ENCODE peak calls at places on chromosomes 13 and 19, in seven cellular contexts. X, L, K, J, V, I and Q are unnamed samples.
A peak's percentile ranks its signal among the peaks of the same experiment; 100 is the strongest.

GRCh38 chr13:64239372-64239771 is 2823.7 kb upstream of the PCDH20 start:
- DNase-seq in K (peak; percentile 75), I (peak; percentile 71), J (no peak), L (no peak), X (no peak), V (no peak), Q (no peak)

GRCh38 chr13:45242070-45242469 is 41.2 kb upstream of the KCTD4 start:
- DNase-seq in V (no peak), J (no peak), K (peak; percentile 64), I (peak; percentile 65), L (no peak), X (no peak), Q (no peak)

GRCh38 chr19:30664358-30665058 is 292.3 kb downstream of the ZNF536 start:
- DNase-seq in I (no peak), X (no peak), V (peak; percentile 52), L (no peak), K (peak; percentile 6), J (no peak), Q (peak; percentile 15)

GRCh38 chr13:59269476-59269875 is 894.3 kb downstream of the DIAPH3 start:
- DNase-seq in V (no peak), I (peak; percentile 89), X (no peak), J (no peak), L (no peak), K (peak; percentile 36), Q (no peak)

GRCh38 chr19:6501740-6502648 is at the start of gene TUBB4A:
- DNase-seq in J (peak; percentile 75), L (peak; percentile 74), V (no peak), X (no peak), K (no peak), I (no peak), Q (no peak)

GRCh38 chr13:87671031-87671823 is at the start of gene SLITRK5:
- DNase-seq in X (peak; percentile 89), J (peak; percentile 73), V (peak; percentile 64), L (peak; percentile 64), K (peak; percentile 5), I (peak; percentile 53), Q (peak; percentile 73)

GRCh38 chr19:17296278-17296677 is 6.9 kb downstream of the ABHD8 start:
- DNase-seq in X (no peak), I (no peak), J (no peak), L (no peak), K (no peak), V (no peak), Q (no peak)

GRCh38 chr19:47112166-47112663 is 1.4 kb downstream of the ZC3H4 start:
- DNase-seq in V (peak; percentile 93), J (peak; percentile 60), K (peak; percentile 86), I (peak; percentile 88), X (peak; percentile 86), L (peak; percentile 97), Q (peak; percentile 94)

GRCh38 chr19:2051771-2052704 is 994 bp upstream of the MKNK2 start:
- DNase-seq in V (peak; percentile 76), L (peak; percentile 79), K (peak; percentile 54), I (no peak), J (no peak), X (no peak), Q (no peak)

GRCh38 chr19:55640043-55640576 is 692 bp upstream of the ZNF580 start:
- DNase-seq in V (peak; percentile 78), I (peak; percentile 78), L (peak; percentile 91), X (peak; percentile 34), K (peak; percentile 63), J (no peak), Q (peak; percentile 82)

GRCh38 chr13:71672527-71672926 is 194.5 kb downstream of the DACH1 start:
- DNase-seq in K (no peak), J (no peak), V (no peak), I (peak; percentile 16), X (no peak), L (no peak), Q (no peak)